ENCODE peak calls at places on chromosomes 3 and 15, in nine cellular contexts. Z is SJSA1; X is fibroblast of lung; S is T-helper 2 cell; H is CD8-positive, alpha-beta T cell; B is HT1080; N is PC-3; M is left colon; L is amygdala. C is an unnamed sample.
A peak's percentile ranks its signal among the peaks of the same experiment; 100 is the strongest.

GRCh38 chr3:157493627-157494550 is 9.3 kb downstream of the VEPH1 start:
- DNase-seq in S (no peak), L (no peak), N (peak; percentile 83), H (no peak), Z (no peak), X (peak; percentile 56), B (peak; percentile 65), M (no peak), C (peak; percentile 20)

GRCh38 chr15:57298204-57298603 is 78.1 kb upstream of the CGNL1 start:
- DNase-seq in L (no peak), S (no peak), H (no peak), N (no peak), Z (peak; percentile 61), B (no peak), M (no peak), X (peak; percentile 60), C (peak; percentile 59)

GRCh38 chr3:56909349-56909748 is 107.6 kb upstream of the ARHGEF3 start:
- DNase-seq in N (no peak), X (no peak), H (no peak), L (no peak), Z (no peak), B (no peak), M (no peak), S (no peak), C (no peak)

GRCh38 chr3:40366203-40367162 is 20.5 kb upstream of the ENTPD3 start:
- DNase-seq in M (no peak), S (no peak), B (peak; percentile 27), Z (no peak), H (no peak), L (no peak), X (no peak), N (peak; percentile 28), C (no peak)

GRCh38 chr15:46815765-46816164 is 901.5 kb upstream of the SEMA6D start:
- DNase-seq in H (no peak), Z (no peak), M (peak; percentile 4), N (no peak), L (no peak), X (no peak), B (no peak), S (no peak), C (no peak)

GRCh38 chr3:86828751-86829150 is 162.2 kb downstream of the VGLL3 start:
- DNase-seq in H (no peak), S (no peak), X (peak; percentile 27), M (no peak), N (no peak), B (no peak), L (no peak), Z (no peak), C (no peak)

GRCh38 chr3:102038477-102039142 is 189.3 kb downstream of the NFKBIZ start:
- DNase-seq in X (no peak), S (no peak), B (no peak), N (no peak), H (no peak), Z (no peak), M (no peak), L (no peak), C (no peak)

GRCh38 chr3:124648551-124648950 is 81.7 kb upstream of the UMPS start:
- DNase-seq in M (no peak), B (no peak), S (no peak), N (no peak), L (no peak), Z (no peak), H (no peak), X (no peak), C (no peak)

GRCh38 chr15:74397239-74398068 is 30.0 kb upstream of the CYP11A1 start:
- DNase-seq in M (no peak), Z (no peak), L (no peak), S (no peak), H (no peak), N (peak; percentile 64), B (peak; percentile 62), X (no peak), C (no peak)

GRCh38 chr15:41732487-41732886 is 41.8 kb upstream of the MAPKBP1 start:
- DNase-seq in N (no peak), L (no peak), X (no peak), M (no peak), B (no peak), H (no peak), Z (no peak), S (no peak), C (no peak)

GRCh38 chr3:185059766-185060165 is 93.1 kb downstream of the C3orf70 start:
- DNase-seq in Z (no peak), M (no peak), N (no peak), H (no peak), L (no peak), S (no peak), B (no peak), X (no peak), C (no peak)

C was measured in AG08396.